ENCODE peak calls at places on chromosomes 3 and 15, in five cellular contexts. X is NCI-H226; Y is CD8-positive, alpha-beta memory T cell; H is fibroblast of the conjunctiva; N is GM03348. F is an unnamed sample.

GRCh38 chr3:3666664-3667063 is 132.6 kb upstream of the LRRN1 start:
- DNase-seq in H (no peak), N (no peak), X (no peak), Y (no peak), F (no peak)

GRCh38 chr3:4993276-4994143 is 14.3 kb downstream of the BHLHE40 start:
- DNase-seq in Y (no peak), N (no peak), H (no peak), X (no peak), F (no peak)

GRCh38 chr3:46881819-46882376 is 4.4 kb downstream of the PTH1R start:
- DNase-seq in H (no peak), Y (no peak), N (peak; percentile 51), X (no peak), F (no peak)

GRCh38 chr3:10397879-10398278 is 77.0 kb upstream of the SEC13 start:
- DNase-seq in N (no peak), Y (no peak), H (no peak), X (no peak), F (no peak)

GRCh38 chr3:159839561-159840379 is 148.9 kb upstream of the IL12A start:
- DNase-seq in X (no peak), N (no peak), Y (no peak), H (no peak), F (no peak)

GRCh38 chr3:182740710-182741109 is 52.6 kb upstream of the ATP11B start:
- DNase-seq in N (no peak), X (no peak), Y (no peak), H (no peak), F (no peak)

GRCh38 chr3:24437326-24437725 is 57.3 kb downstream of the THRB start:
- DNase-seq in Y (no peak), H (no peak), X (no peak), N (no peak), F (no peak)

GRCh38 chr3:79052054-79052681 is 715.6 kb downstream of the ROBO1 start:
- DNase-seq in N (no peak), Y (no peak), X (peak; percentile 24), H (no peak), F (no peak)

GRCh38 chr15:38588672-38589071 is 24.1 kb upstream of the RASGRP1 start:
- DNase-seq in X (peak; percentile 11), H (no peak), Y (no peak), N (no peak), F (no peak)

GRCh38 chr3:49422379-49423248 is at the start of gene AMT:
- DNase-seq in N (no peak), X (no peak), H (no peak), Y (no peak), F (no peak)

GRCh38 chr3:4688411-4688810 is 195.3 kb downstream of the ITPR1 start:
- DNase-seq in Y (no peak), N (no peak), X (no peak), H (peak; percentile 29), F (peak; percentile 45)

GRCh38 chr3:122794779-122795673 is at the start of gene SLC49A4:
- DNase-seq in N (peak; percentile 98), Y (peak; percentile 71), H (peak; percentile 44), X (peak; percentile 52), F (peak; percentile 18)

GRCh38 chr3:172856766-172857742 is 106.5 kb downstream of the ECT2 start:
- DNase-seq in H (no peak), X (no peak), N (no peak), Y (no peak), F (no peak)

GRCh38 chr3:132660745-132661067 is 577 bp downstream of the UBA5 start:
- DNase-seq in Y (no peak), X (no peak), H (no peak), N (peak; percentile 22), F (no peak)